ENCODE peak calls at places on chromosomes 16 and 17, in four cellular contexts. T, B, P and S are unnamed samples.

GRCh38 chr16:2592786-2593185 is 55.0 kb downstream of the PDPK1 start:
- DNase-seq in T (no peak), B (no peak), P (no peak), S (peak; percentile 57)

GRCh38 chr17:35740997-35741931 is 9.8 kb downstream of the RASL10B start:
- DNase-seq in T (no peak), B (no peak), P (no peak), S (peak; percentile 80)

GRCh38 chr16:73172621-73173312 is 124.8 kb upstream of the ZFHX3 start:
- DNase-seq in T (peak; percentile 77), B (peak; percentile 83), P (peak; percentile 97), S (peak; percentile 93)

GRCh38 chr16:84759061-84759460 is 59.3 kb downstream of the USP10 start:
- DNase-seq in T (no peak), B (no peak), P (no peak), S (no peak)

GRCh38 chr17:75325827-75326586 is 36.8 kb upstream of the SLC25A19 start:
- DNase-seq in T (no peak), B (peak; percentile 43), P (peak; percentile 36), S (peak; percentile 71)

GRCh38 chr17:35747540-35748017 is 5.5 kb downstream of the GAS2L2 start:
- DNase-seq in T (peak; percentile 83), B (peak; percentile 88), P (peak; percentile 68), S (peak; percentile 97)

GRCh38 chr16:1775006-1775845 is 2.3 kb upstream of the MRPS34 start:
- DNase-seq in T (no peak), B (no peak), P (no peak), S (peak; percentile 84)

GRCh38 chr17:56699186-56699895 is 105.8 kb downstream of the NOG start:
- DNase-seq in T (peak; percentile 66), B (peak; percentile 99), P (peak; percentile 96), S (peak; percentile 97)

GRCh38 chr16:11004957-11005610 is 60.7 kb downstream of the CLEC16A start:
- DNase-seq in T (no peak), B (peak; percentile 89), P (peak; percentile 40), S (peak; percentile 93)

DNA sequence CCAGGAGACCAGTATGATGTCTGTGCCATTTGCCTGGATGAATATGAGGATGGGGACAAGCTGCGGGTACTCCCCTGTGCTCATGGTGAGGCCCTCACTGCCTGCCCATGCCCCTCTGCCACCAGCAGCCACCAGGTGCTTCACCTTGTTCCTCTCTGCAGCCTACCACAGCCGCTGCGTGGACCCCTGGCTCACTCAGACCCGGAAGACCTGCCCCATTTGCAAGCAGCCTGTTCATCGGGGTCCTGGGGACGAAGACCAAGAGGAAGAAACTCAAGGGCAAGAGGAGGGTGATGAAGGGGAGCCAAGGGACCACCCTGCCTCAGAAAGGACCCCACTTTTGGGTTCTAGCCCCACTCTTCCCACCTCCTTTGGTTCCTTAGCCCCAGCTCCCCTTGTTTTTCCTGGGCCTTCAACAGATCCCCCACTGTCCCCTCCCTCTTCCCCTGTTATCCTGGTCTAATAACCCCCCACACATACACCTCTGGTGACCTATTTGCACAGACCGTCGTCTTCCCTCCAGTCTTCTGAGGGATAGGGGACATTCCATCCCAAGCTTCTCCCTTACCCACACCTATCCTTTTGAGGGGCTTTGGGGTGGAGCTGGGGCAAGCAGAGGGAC is 3.7 kb downstream of the PFN1 start:
- DNase-seq in T (no peak), B (no peak), P (no peak), S (peak; percentile 42)
- H3K4me3 ChIP-seq in T (no peak overlapping the region), B (peak overlapping the region; percentile 93), P (no peak overlapping the region), S (peak overlapping the region; percentile 96)

DNA sequence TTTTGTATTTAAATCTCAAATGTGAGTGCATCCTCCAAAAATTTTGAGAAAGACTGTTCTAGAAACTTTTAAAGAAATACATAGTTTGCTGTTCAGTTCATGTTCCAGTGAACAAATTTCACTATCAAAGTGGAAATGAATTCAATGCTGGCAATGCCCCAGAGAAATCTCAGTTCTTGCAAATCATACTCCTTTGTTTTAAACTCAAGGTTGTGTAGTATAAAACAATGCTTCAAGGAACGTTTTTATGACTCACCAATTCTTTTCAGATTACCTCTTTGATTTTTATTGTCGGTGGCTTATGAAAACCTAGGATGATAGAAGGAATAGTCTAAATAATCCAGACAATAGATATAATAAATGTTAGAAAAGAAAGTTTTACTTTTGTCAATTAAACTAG is 17.6 kb downstream of the LPCAT2 start:
- DNase-seq in T (no peak), B (peak; percentile 26), P (no peak), S (no peak)
- H3K4me3 ChIP-seq in T (no peak overlapping the region), B (no peak overlapping the region), P (no peak overlapping the region), S (no peak overlapping the region)

GRCh38 chr16:86554599-86554916 is 477 bp downstream of the MTHFSD start:
- DNase-seq in T (no peak), B (no peak), P (no peak), S (no peak)
- H3K4me3 ChIP-seq in T (peak overlapping the region; percentile 83), B (peak overlapping the region; percentile 90), P (peak overlapping the region; percentile 99), S (peak overlapping the region; percentile 97)

DNA sequence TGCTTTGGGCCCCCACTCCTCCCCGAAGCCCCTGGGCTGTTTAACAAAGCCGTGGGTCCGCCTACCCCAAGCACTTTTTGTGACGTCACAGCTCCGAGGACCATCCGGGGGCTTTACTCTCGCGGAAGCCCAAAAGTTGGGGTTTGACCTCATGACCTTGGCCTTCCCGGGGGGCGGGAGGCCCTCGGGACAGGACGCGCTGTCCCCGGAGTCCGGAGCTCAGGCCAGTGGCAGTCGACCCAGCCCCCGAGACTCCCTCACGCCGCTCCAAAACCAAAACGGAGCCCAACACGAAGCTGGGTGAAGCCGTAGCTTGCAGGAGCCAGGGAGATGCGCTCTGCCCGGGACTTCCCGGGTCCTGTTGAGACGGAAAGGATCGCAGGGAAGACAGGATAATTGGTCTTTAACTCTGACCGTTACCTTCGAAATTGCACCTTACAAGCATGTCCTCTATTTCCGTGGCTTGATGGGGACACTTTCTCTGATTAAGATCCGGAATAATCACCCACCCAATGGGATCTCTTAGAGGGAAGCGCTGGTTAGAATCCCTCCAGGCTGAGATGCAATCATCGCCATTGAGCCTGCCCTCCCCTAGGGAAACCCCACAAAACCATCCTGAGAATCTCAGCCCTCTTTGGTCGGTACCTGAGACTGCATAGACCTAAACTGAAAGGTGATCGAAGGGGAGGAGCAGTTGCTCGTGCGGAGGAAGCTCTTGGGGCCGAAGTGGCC is 4.9 kb upstream of the SOX9 start:
- DNase-seq in T (no peak), B (no peak), P (no peak), S (no peak)
- H3K4me3 ChIP-seq in T (no peak overlapping the region), B (no peak overlapping the region), P (no peak overlapping the region), S (no peak overlapping the region)

DNA sequence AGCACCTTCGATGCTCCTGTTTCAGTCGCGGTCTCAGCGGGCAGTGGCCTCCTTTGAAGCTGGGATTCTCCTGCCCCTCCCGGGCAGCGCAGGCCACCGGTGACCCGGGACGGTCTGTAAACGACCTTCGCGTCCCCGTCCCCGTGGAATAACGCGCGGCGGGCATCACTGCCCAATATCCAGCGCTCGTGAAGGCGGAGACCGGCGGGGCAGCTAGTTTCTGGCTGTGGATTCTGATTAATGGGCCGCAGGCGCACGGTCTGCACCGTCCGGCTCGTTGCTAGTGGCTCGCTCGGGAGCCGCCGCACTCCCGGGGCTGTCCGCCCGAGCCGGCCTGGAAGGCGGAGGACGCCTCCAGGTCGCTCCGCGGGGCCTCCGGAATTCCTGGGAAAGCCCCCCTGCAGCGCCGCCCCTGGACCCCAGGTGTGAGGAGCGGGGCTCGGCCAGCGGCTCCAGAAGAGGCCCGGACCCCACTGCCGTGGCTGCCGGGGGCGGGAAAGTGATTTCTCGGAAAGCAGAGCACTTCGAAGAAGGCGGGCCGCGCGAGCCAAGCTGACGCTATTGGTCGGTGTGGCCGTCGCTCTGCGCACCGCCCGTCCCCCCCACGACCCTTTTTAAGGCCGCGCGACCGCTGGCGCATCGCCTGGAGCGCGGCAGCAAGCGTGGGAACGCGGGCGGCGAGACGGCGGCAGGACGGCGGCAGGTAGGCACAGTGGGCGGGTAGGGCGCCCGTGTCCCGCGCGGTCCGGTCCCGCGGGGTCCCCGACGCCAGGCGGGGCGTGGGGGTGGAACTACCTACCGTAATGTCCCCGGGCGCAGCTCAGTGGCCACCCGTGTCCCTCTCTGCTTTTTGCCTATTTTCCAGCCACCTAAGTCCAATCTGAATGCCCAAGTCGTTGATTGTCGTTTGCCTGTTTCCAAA is at the start of gene IRF8:
- DNase-seq in T (peak; percentile 72), B (peak; percentile 25), P (no peak), S (peak; percentile 73)
- H3K4me3 ChIP-seq in T (peak within 1 kb of the TSS; percentile 35), B (no peak within 1 kb of the TSS), P (peak within 1 kb of the TSS; percentile 23), S (peak within 1 kb of the TSS; percentile 33)